ENCODE peak calls at places on chromosomes 11 and 22, in seven cellular contexts. K is tibial nerve; W is T-helper 9 cell; M is activated T-cell treated with anti-CD3 and anti-CD28 coated beads for 1 hour; O is globus pallidus; U is CD8-positive, alpha-beta T cell; L is GM18507. H is an unnamed sample.

GRCh38 chr22:35627267-35628041 is 10.3 kb upstream of the MB start:
- DNase-seq in L (peak; percentile 23), K (peak; percentile 84), O (peak; percentile 32), W (peak; percentile 22), U (peak; percentile 55), M (peak; percentile 37), H (peak; percentile 69)

GRCh38 chr11:81869337-81870065 is 864.2 kb downstream of the FAM181B start:
- DNase-seq in U (peak; percentile 69), K (no peak), M (peak; percentile 42), W (peak; percentile 78), O (no peak), L (peak; percentile 17), H (no peak)

GRCh38 chr11:100941033-100941432 is 188.6 kb downstream of the PGR start:
- DNase-seq in U (no peak), M (no peak), L (no peak), O (no peak), W (no peak), K (no peak), H (no peak)

GRCh38 chr22:47400701-47401591 is 638.5 kb downstream of the TBC1D22A start:
- DNase-seq in M (no peak), U (no peak), W (no peak), L (no peak), K (no peak), O (no peak), H (no peak)

GRCh38 chr22:22168190-22168940 is 76.2 kb upstream of the VPREB1 start:
- DNase-seq in L (no peak), O (no peak), W (no peak), U (no peak), K (no peak), M (no peak), H (no peak)

GRCh38 chr11:70761906-70762196 is 363.5 kb downstream of the CTTN start:
- DNase-seq in K (no peak), M (no peak), W (no peak), O (no peak), U (no peak), L (no peak), H (no peak)

GRCh38 chr11:69934861-69935494 is 115.8 kb upstream of the FGF3 start:
- DNase-seq in M (no peak), W (no peak), K (no peak), O (no peak), L (no peak), U (no peak), H (no peak)

GRCh38 chr11:69848196-69848595 is 29.0 kb upstream of the FGF3 start:
- DNase-seq in K (no peak), W (no peak), L (no peak), U (no peak), M (no peak), O (no peak), H (no peak)

GRCh38 chr11:111229604-111230003 is 15.9 kb upstream of the POU2AF2 start:
- DNase-seq in W (no peak), L (no peak), M (no peak), O (no peak), K (no peak), U (no peak), H (no peak)

GRCh38 chr11:35288817-35289541 is 130.4 kb downstream of the SLC1A2 start:
- DNase-seq in W (no peak), L (no peak), K (no peak), O (no peak), U (no peak), M (no peak), H (peak; percentile 60)

GRCh38 chr11:67252831-67253239 is 13.4 kb upstream of the GRK2 start:
- DNase-seq in W (no peak), K (no peak), M (no peak), L (no peak), U (peak; percentile 37), O (peak; percentile 68), H (no peak)

GRCh38 chr11:101438126-101438525 is 145.7 kb downstream of the TRPC6 start:
- DNase-seq in U (no peak), M (no peak), K (no peak), O (no peak), W (no peak), L (no peak), H (no peak)

GRCh38 chr11:65424200-65425104 is 1.9 kb downstream of the NEAT1 start:
- DNase-seq in O (peak; percentile 60), U (peak; percentile 78), L (no peak), M (no peak), W (peak; percentile 41), K (peak; percentile 55), H (no peak)

GRCh38 chr11:25766332-25767015 is 565.5 kb upstream of the ANO3 start:
- DNase-seq in L (no peak), U (no peak), M (no peak), O (no peak), K (no peak), W (no peak), H (no peak)

GRCh38 chr11:68959465-68960298 is 21.1 kb downstream of the MRGPRD start:
- DNase-seq in K (no peak), O (no peak), M (no peak), L (no peak), U (no peak), W (no peak), H (no peak)

GRCh38 chr22:27670701-27671412 is 130.7 kb downstream of the MN1 start:
- DNase-seq in O (peak; percentile 51), L (no peak), W (no peak), M (no peak), K (no peak), U (no peak), H (no peak)

GRCh38 chr11:122645847-122646246 is 9.7 kb upstream of the UBASH3B start:
- DNase-seq in M (no peak), L (no peak), O (no peak), W (no peak), U (no peak), K (no peak), H (no peak)

GRCh38 chr11:2771758-2772466 is 72.1 kb upstream of the KCNQ1OT1 start:
- DNase-seq in K (no peak), L (no peak), O (no peak), U (no peak), M (no peak), W (no peak), H (no peak)

GRCh38 chr11:119345685-119346084 is 820 bp downstream of the MFRP start:
- DNase-seq in W (no peak), O (no peak), L (no peak), M (no peak), U (no peak), K (no peak), H (no peak)

GRCh38 chr11:75625970-75626691 is 42.7 kb downstream of the MAP6 start:
- DNase-seq in K (no peak), L (no peak), M (no peak), U (no peak), O (no peak), W (no peak), H (peak; percentile 57)

GRCh38 chr22:17971711-17972110 is 52.6 kb downstream of the MICAL3 start:
- DNase-seq in U (no peak), W (no peak), O (no peak), K (no peak), L (no peak), M (no peak), H (no peak)

GRCh38 chr11:85855341-85855656 is at the start of gene CCDC83:
- DNase-seq in U (no peak), O (no peak), L (no peak), K (no peak), M (no peak), W (no peak), H (no peak)

GRCh38 chr11:10906521-10906920 is 48.7 kb upstream of the ZBED5 start:
- DNase-seq in K (no peak), M (no peak), W (no peak), U (no peak), O (no peak), L (no peak), H (peak; percentile 56)

H was measured in BJ.